ENCODE peak calls at places on chromosomes 7 and 10, in six cellular contexts. O is mucosa of descending colon; V is memory B cell; P is GM23248; C is ascending aorta; R is activated gamma-delta T cell treated with anti-CD3 and anti-CD28 coated beads, Interleukin-2, amount 50 U/mL, for 16 hours. J is an unnamed sample.

GRCh38 chr7:3995187-3995586 is 686.9 kb upstream of the FOXK1 start:
- DNase-seq in O (no peak), V (no peak), P (no peak), C (no peak), R (no peak), J (peak; percentile 61)

GRCh38 chr7:132410385-132410784 is 165.9 kb downstream of the PLXNA4 start:
- DNase-seq in O (no peak), V (no peak), P (peak; percentile 37), C (peak; percentile 76), R (no peak), J (no peak)

GRCh38 chr10:14585287-14586193 is 189.2 kb downstream of the FAM107B start:
- DNase-seq in O (no peak), V (no peak), P (no peak), C (no peak), R (no peak), J (no peak)

GRCh38 chr10:127532193-127532592 is 16.9 kb upstream of the NPS start:
- DNase-seq in O (no peak), V (no peak), P (no peak), C (no peak), R (no peak), J (no peak)

GRCh38 chr7:114084381-114085312 is 165.8 kb upstream of the PPP1R3A start:
- DNase-seq in O (peak; percentile 76), V (no peak), P (peak; percentile 65), C (peak; percentile 71), R (no peak), J (no peak)

GRCh38 chr7:17501461-17502208 is 203.2 kb downstream of the AHR start:
- DNase-seq in O (no peak), V (no peak), P (peak; percentile 70), C (no peak), R (no peak), J (no peak)

GRCh38 chr10:84308481-84309304 is 19.7 kb upstream of the CCSER2 start:
- DNase-seq in O (peak; percentile 73), V (no peak), P (peak; percentile 35), C (no peak), R (no peak), J (no peak)

GRCh38 chr10:128337860-128338378 is 211.7 kb upstream of the MKI67 start:
- DNase-seq in O (no peak), V (no peak), P (no peak), C (no peak), R (no peak), J (no peak)

GRCh38 chr7:147153571-147153970 is 1037.0 kb downstream of the CNTNAP2 start:
- DNase-seq in O (no peak), V (no peak), P (no peak), C (no peak), R (no peak), J (no peak)

GRCh38 chr10:1737222-1738061 is at the start of gene ADARB2:
- DNase-seq in O (no peak), V (peak; percentile 22), P (peak; percentile 1), C (no peak), R (no peak), J (peak; percentile 74)

GRCh38 chr7:27168265-27168947 is 3.1 kb upstream of the HOXA9 start:
- DNase-seq in O (peak; percentile 81), V (no peak), P (peak; percentile 79), C (no peak), R (no peak), J (no peak)

GRCh38 chr7:155764432-155764798 is 47.8 kb downstream of the SHH start:
- DNase-seq in O (no peak), V (no peak), P (no peak), C (no peak), R (no peak), J (no peak)

GRCh38 chr10:62464308-62464707 is 90.1 kb downstream of the ZNF365 start:
- DNase-seq in O (no peak), V (no peak), P (peak; percentile 71), C (no peak), R (no peak), J (no peak)

GRCh38 chr7:3042861-3043489 is 692 bp downstream of the CARD11 start:
- DNase-seq in O (peak; percentile 42), V (peak; percentile 62), P (no peak), C (no peak), R (peak; percentile 48), J (no peak)

GRCh38 chr10:86265236-86265876 is 101.2 kb downstream of the GRID1 start:
- DNase-seq in O (no peak), V (no peak), P (no peak), C (peak; percentile 43), R (no peak), J (no peak)

GRCh38 chr10:86586516-86586915 is 64.9 kb upstream of the WAPL start:
- DNase-seq in O (no peak), V (no peak), P (no peak), C (peak; percentile 41), R (no peak), J (no peak)

GRCh38 chr7:127390817-127391590 is 1.5 kb downstream of the ZNF800 start:
- DNase-seq in O (no peak), V (no peak), P (no peak), C (no peak), R (no peak), J (peak; percentile 11)

GRCh38 chr7:112495820-112496462 is 15.2 kb downstream of the LSMEM1 start:
- DNase-seq in O (peak; percentile 70), V (no peak), P (peak; percentile 72), C (peak; percentile 74), R (no peak), J (peak; percentile 44)

GRCh38 chr10:130802301-130802700 is 509.2 kb downstream of the TCERG1L start:
- DNase-seq in O (no peak), V (no peak), P (no peak), C (peak; percentile 18), R (no peak), J (no peak)

GRCh38 chr10:8039323-8039922 is 15.1 kb upstream of the GATA3 start:
- DNase-seq in O (no peak), V (no peak), P (no peak), C (no peak), R (no peak), J (no peak)

GRCh38 chr7:146772581-146772980 is 656.0 kb downstream of the CNTNAP2 start:
- DNase-seq in O (no peak), V (no peak), P (no peak), C (no peak), R (no peak), J (peak; percentile 38)

GRCh38 chr10:31121074-31121685 is 89.5 kb upstream of the ZNF438 start:
- DNase-seq in O (no peak), V (no peak), P (peak; percentile 74), C (no peak), R (no peak), J (no peak)

GRCh38 chr7:158958618-158959017 is 102.3 kb downstream of the DYNC2I1 start:
- DNase-seq in O (no peak), V (no peak), P (no peak), C (no peak), R (no peak), J (no peak)

GRCh38 chr7:50914460-50914859 is 131.8 kb upstream of the GRB10 start:
- DNase-seq in O (no peak), V (no peak), P (no peak), C (no peak), R (no peak), J (no peak)

GRCh38 chr10:124280916-124281315 is 137.8 kb downstream of the OAT start:
- DNase-seq in O (no peak), V (no peak), P (no peak), C (no peak), R (no peak), J (no peak)

GRCh38 chr7:2715341-2716231 is 27.6 kb downstream of the AMZ1 start:
- DNase-seq in O (no peak), V (no peak), P (no peak), C (no peak), R (peak; percentile 38), J (no peak)

GRCh38 chr10:34147641-34148040 is 667.5 kb downstream of the PARD3 start:
- DNase-seq in O (no peak), V (no peak), P (no peak), C (no peak), R (no peak), J (no peak)

J was measured in NT2/D1.